ENCODE peak calls at places on chromosome 7, in four cellular contexts. B is sciatic nerve, N is fibroblast of pulmonary artery, X is NCI-H2171 treated with DMSO at 0.1 percent for 48 hours. W is an unnamed sample.

GRCh38 chr7:11427686-11428273 is 404.2 kb downstream of the THSD7A start:
- DNase-seq in B (no peak), N (peak; percentile 90), X (peak; percentile 50), W (no peak)

GRCh38 chr7:147029935-147030334 is 913.3 kb downstream of the CNTNAP2 start:
- DNase-seq in B (no peak), N (no peak), X (no peak), W (no peak)

GRCh38 chr7:137936509-137937201 is 65.2 kb downstream of the CREB3L2 start:
- DNase-seq in B (no peak), N (no peak), X (no peak), W (no peak)

GRCh38 chr7:94509264-94509878 is at the start of gene CASD1:
- DNase-seq in B (peak; percentile 71), N (peak; percentile 24), X (peak; percentile 63), W (peak; percentile 57)

GRCh38 chr7:9796241-9796640 is 1177.4 kb upstream of the PHF14 start:
- DNase-seq in B (no peak), N (no peak), X (no peak), W (no peak)

GRCh38 chr7:107201795-107202450 is 33.1 kb downstream of the HBP1 start:
- DNase-seq in B (no peak), N (peak; percentile 36), X (peak; percentile 74), W (peak; percentile 3)

GRCh38 chr7:77258014-77258413 is 58.4 kb upstream of the FGL2 start:
- DNase-seq in B (no peak), N (peak; percentile 26), X (peak; percentile 6), W (peak; percentile 2)

GRCh38 chr7:55651057-55651456 is 78.8 kb upstream of the VOPP1 start:
- DNase-seq in B (no peak), N (no peak), X (no peak), W (no peak)

GRCh38 chr7:96952974-96953391 is 52.4 kb upstream of the DLX6 start:
- DNase-seq in B (no peak), N (peak; percentile 0), X (no peak), W (peak; percentile 29)

W was measured in MG63.